ENCODE peak calls at places on chromosome 17, in five cellular contexts. B is SJSA1; A is neural progenitor cell; S is CD8-positive, alpha-beta memory T cell; Y is uterus. M is an unnamed sample.

GRCh38 chr17:50067996-50068395 is 12.1 kb downstream of the ITGA3 start:
- DNase-seq in S (no peak), A (no peak), B (no peak), Y (no peak), M (no peak)

GRCh38 chr17:44362056-44362355 is 1.6 kb downstream of the FAM171A2 start:
- DNase-seq in A (no peak), B (no peak), Y (peak; percentile 22), S (no peak), M (no peak)

GRCh38 chr17:73411330-73411747 is 99.5 kb upstream of the CDC42EP4 start:
- DNase-seq in S (no peak), A (no peak), B (no peak), Y (peak; percentile 34), M (no peak)

GRCh38 chr17:16937431-16937830 is 34.5 kb downstream of the TNFRSF13B start:
- DNase-seq in A (no peak), S (no peak), Y (no peak), B (no peak), M (no peak)

GRCh38 chr17:48539177-48539576 is 5.7 kb downstream of the HOXB2 start:
- DNase-seq in A (no peak), S (no peak), Y (no peak), B (no peak), M (no peak)

GRCh38 chr17:4965311-4965986 is 2.2 kb downstream of the SPAG7 start:
- DNase-seq in A (no peak), S (no peak), Y (no peak), B (no peak), M (no peak)

GRCh38 chr17:33055171-33055611 is 63.5 kb downstream of the SPACA3 start:
- DNase-seq in A (no peak), Y (no peak), B (no peak), S (no peak), M (no peak)

GRCh38 chr17:61362396-61362795 is 37.2 kb upstream of the TBX2 start:
- DNase-seq in A (no peak), Y (no peak), S (no peak), B (no peak), M (no peak)

GRCh38 chr17:44273607-44274006 is 5.7 kb upstream of the SLC4A1 start:
- DNase-seq in S (no peak), B (no peak), Y (no peak), A (peak; percentile 34), M (no peak)

GRCh38 chr17:72305964-72306551 is 185.2 kb downstream of the SOX9 start:
- DNase-seq in B (no peak), A (no peak), S (no peak), Y (no peak), M (no peak)

GRCh38 chr17:81547614-81547982 is 4.6 kb downstream of the FAAP100 start:
- DNase-seq in B (no peak), S (no peak), Y (no peak), A (no peak), M (no peak)

GRCh38 chr17:17322516-17323510 is 19.6 kb downstream of the NT5M start:
- DNase-seq in S (no peak), B (no peak), Y (no peak), A (no peak), M (no peak)

GRCh38 chr17:50672831-50673551 is 34.7 kb downstream of the ANKRD40 start:
- DNase-seq in S (no peak), B (no peak), A (no peak), Y (no peak), M (no peak)

GRCh38 chr17:51640108-51640622 is 379.8 kb downstream of the UTP18 start:
- DNase-seq in S (no peak), B (no peak), Y (no peak), A (peak; percentile 69), M (peak; percentile 5)

GRCh38 chr17:2867441-2868424 is 71.5 kb downstream of the RAP1GAP2 start:
- DNase-seq in A (peak; percentile 72), S (no peak), B (no peak), Y (no peak), M (no peak)

GRCh38 chr17:80063815-80064585 is 27.6 kb downstream of the CCDC40 start:
- DNase-seq in A (no peak), Y (peak; percentile 64), S (no peak), B (peak; percentile 91), M (no peak)

GRCh38 chr17:79706931-79707382 is 23.8 kb upstream of the ENPP7 start:
- DNase-seq in A (peak; percentile 32), Y (peak; percentile 73), B (peak; percentile 48), S (no peak), M (no peak)

GRCh38 chr17:16997514-16998429 is 25.9 kb upstream of the TNFRSF13B start:
- DNase-seq in B (no peak), Y (no peak), A (no peak), S (no peak), M (no peak)

GRCh38 chr17:15106540-15106939 is 158.6 kb downstream of the PMP22 start:
- DNase-seq in A (no peak), B (no peak), S (no peak), Y (no peak), M (no peak)

GRCh38 chr17:81340606-81341346 is 45.7 kb upstream of the SLC38A10 start:
- DNase-seq in S (no peak), Y (no peak), B (no peak), A (no peak), M (no peak)

GRCh38 chr17:55706808-55707773 is 15.6 kb downstream of the TMEM100 start:
- DNase-seq in Y (no peak), B (no peak), S (no peak), A (peak; percentile 55), M (no peak)

GRCh38 chr17:12296120-12296727 is 275.5 kb downstream of the MAP2K4 start:
- DNase-seq in S (no peak), A (peak; percentile 50), B (no peak), Y (no peak), M (no peak)

GRCh38 chr17:81990836-81991683 is 13.6 kb downstream of the ASPSCR1 start:
- DNase-seq in S (no peak), A (no peak), Y (no peak), B (no peak), M (no peak)

GRCh38 chr17:379531-380200 is 27.1 kb upstream of the RPH3AL start:
- DNase-seq in Y (no peak), S (no peak), B (no peak), A (no peak), M (no peak)

GRCh38 chr17:38727661-38728220 is 2.4 kb upstream of the CISD3 start:
- DNase-seq in B (no peak), S (peak; percentile 49), Y (no peak), A (no peak), M (peak; percentile 62)

GRCh38 chr17:40425741-40426140 is 8.0 kb upstream of the TOP2A start:
- DNase-seq in Y (no peak), B (no peak), S (no peak), A (no peak), M (no peak)

GRCh38 chr17:71023631-71024030 is 854.3 kb downstream of the KCNJ2 start:
- DNase-seq in Y (no peak), A (peak; percentile 22), B (no peak), S (no peak), M (no peak)

GRCh38 chr17:61647044-61647443 is 56.0 kb upstream of the NACA2 start:
- DNase-seq in Y (no peak), A (no peak), S (no peak), B (no peak), M (no peak)

GRCh38 chr17:47735536-47736011 is 2.5 kb downstream of the TBX21 start:
- DNase-seq in A (no peak), B (peak; percentile 42), Y (no peak), S (no peak), M (peak; percentile 33)

GRCh38 chr17:11608396-11608795 is 10.1 kb downstream of the DNAH9 start:
- DNase-seq in B (no peak), Y (peak; percentile 75), S (no peak), A (no peak), M (no peak)

DNA sequence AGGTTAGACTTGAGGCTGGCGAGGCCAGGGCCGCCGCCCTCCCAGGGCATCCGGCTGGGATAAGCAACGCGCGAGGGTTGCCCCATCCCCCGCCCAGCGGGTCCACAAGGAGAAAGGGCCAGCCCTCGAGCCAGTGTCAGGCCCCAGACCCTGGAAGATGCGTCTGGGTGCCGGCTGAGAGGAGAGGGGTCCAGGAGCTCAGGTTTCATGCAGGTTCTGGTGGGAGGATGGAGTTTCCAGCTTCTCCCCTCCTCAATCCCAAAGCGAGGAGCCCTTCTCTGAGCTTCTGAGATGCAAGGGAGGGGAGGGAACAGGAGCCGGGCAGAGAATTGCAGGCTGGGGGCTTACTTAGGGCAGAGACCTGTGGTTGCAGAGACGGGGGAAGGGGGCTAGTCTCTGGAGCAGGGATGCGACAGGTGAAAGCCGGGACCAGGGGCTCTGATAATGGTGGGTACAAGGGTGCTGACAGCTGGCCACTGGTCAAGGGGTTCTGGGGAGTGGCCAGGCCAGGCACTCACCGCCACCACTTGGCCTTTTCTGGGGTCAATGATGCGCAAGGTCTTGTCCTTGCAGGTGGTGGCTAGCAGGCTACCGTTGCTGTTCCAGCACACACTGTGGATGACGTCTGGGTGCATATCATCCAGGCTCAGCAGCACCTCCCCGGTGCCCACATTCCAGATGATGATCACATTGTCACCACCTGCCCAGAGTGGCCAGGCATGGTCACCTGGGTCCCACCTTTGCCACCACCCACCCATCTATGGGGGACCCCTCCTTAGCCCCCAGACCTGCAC is 4.2 kb downstream of the CORO6 start:
- DNase-seq in B (no peak), A (no peak), S (no peak), Y (no peak), M (no peak)
- H3K4me1 ChIP-seq in B (peaks cover 43% of the 10 kb centered on the region), A (peaks cover 28% of the 10 kb centered on the region), S (peaks cover 56% of the 10 kb centered on the region), Y (no peaks in the 10 kb centered on the region), M (peaks cover 66% of the 10 kb centered on the region)

GRCh38 chr17:75244133-75244866 is 17.1 kb downstream of the GGA3 start:
- DNase-seq in B (no peak), S (no peak), A (no peak), Y (no peak), M (no peak)
- H3K4me3 ChIP-seq in B (no peak overlapping the region), S (no peak overlapping the region), A (no peak overlapping the region), Y (no peak overlapping the region), M (no peak overlapping the region)

DNA sequence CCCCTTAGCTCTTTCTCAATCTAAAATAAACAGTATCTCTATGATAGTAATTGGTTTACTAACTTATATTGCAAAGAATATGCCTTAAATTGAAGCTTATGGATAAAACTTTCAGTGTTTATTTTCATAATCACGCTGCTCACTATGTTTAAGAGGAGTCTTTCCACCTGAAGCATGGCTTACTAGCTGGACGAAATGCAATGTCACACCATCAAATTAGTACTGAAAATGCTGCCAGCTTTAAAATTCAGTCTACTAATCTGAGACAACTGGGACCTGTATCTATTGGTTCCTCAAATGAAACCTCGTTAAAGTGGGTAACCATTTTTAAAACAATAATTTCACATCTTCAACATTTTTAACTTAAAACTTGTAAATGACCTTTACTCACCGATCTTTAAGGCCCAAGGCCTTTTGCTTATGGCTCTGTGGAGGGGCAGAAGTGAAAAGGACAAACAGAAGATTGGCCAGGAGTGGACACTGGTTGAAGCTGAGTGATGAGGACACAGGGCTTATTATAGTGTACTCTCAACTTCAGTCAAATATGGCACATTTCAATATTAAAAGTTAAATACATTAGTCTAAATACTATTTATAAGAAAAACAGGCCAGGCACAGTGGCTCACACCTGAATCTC is 212.8 kb upstream of the WSB1 start:
- DNase-seq in B (no peak), A (no peak), S (no peak), Y (no peak), M (no peak)
- H3K9me3 ChIP-seq in B (no peaks in the 10 kb centered on the region), A (peaks cover 34% of the 10 kb centered on the region), S (no peaks in the 10 kb centered on the region), Y (no peaks in the 10 kb centered on the region), M (no peaks in the 10 kb centered on the region)

DNA sequence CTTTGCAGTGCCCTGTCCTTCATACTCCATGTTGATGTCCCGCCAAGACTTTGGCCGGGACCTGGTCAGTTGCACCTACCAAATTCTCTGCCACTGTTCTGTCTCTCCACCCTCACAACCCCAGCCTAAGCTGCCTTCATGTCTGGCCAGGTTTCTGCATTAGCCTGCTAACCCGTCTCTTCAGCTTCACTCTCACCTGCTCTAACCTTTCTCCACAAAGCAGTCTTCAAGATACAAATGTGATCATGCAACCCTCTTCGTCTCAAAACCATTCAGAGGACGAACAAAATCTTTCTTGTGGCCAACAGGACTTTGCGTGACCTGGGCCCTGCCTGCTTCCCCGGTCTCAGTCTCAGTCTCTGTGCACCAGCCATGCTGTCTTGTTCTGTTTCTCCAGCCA is 148.2 kb downstream of the WSCD1 start:
- DNase-seq in S (no peak), B (no peak), Y (no peak), A (no peak), M (no peak)
- H3K4me1 ChIP-seq in S (no peaks in the 10 kb centered on the region), B (peaks cover under 1% of the 10 kb centered on the region), Y (no peaks in the 10 kb centered on the region), A (no peaks in the 10 kb centered on the region), M (no peaks in the 10 kb centered on the region)